ENCODE peak calls at places on chromosomes 3 and 15, in six cellular contexts. One of them, this sample, is unnamed.

GRCh38 chr3:186844908-186845307 is 2.4 kb downstream of the ADIPOQ start:
- DNase-seq in bronchial epithelial cell: no peak
- DNase-seq in AG04450: no peak
- DNase-seq in colonic mucosa: no peak
- DNase-seq in AG10803: no peak
- DNase-seq in lung: no peak
- DNase-seq in this sample: no peak

GRCh38 chr3:72128906-72129305 is 344.0 kb upstream of the PROK2 start:
- DNase-seq in bronchial epithelial cell: no peak
- DNase-seq in AG04450: no peak
- DNase-seq in colonic mucosa: no peak
- DNase-seq in AG10803: peak
- DNase-seq in lung: no peak
- DNase-seq in this sample: peak

GRCh38 chr3:163776753-163777152 is 1301.5 kb downstream of the SI start:
- DNase-seq in bronchial epithelial cell: no peak
- DNase-seq in AG04450: no peak
- DNase-seq in colonic mucosa: no peak
- DNase-seq in AG10803: no peak
- DNase-seq in lung: no peak
- DNase-seq in this sample: no peak

GRCh38 chr3:108085821-108086350 is 4.9 kb downstream of the CD47 start:
- DNase-seq in bronchial epithelial cell: no peak
- DNase-seq in AG04450: no peak
- DNase-seq in colonic mucosa: no peak
- DNase-seq in AG10803: peak
- DNase-seq in lung: no peak
- DNase-seq in this sample: no peak

GRCh38 chr15:49471733-49472132 is 48.7 kb downstream of the FGF7 start:
- DNase-seq in bronchial epithelial cell: no peak
- DNase-seq in AG04450: no peak
- DNase-seq in colonic mucosa: no peak
- DNase-seq in AG10803: no peak
- DNase-seq in lung: no peak
- DNase-seq in this sample: no peak

GRCh38 chr3:164040991-164041390 is 1037.3 kb downstream of the SI start:
- DNase-seq in bronchial epithelial cell: no peak
- DNase-seq in AG04450: no peak
- DNase-seq in colonic mucosa: no peak
- DNase-seq in AG10803: no peak
- DNase-seq in lung: no peak
- DNase-seq in this sample: no peak

GRCh38 chr3:156837130-156837529 is 11.0 kb downstream of the LEKR1 start:
- DNase-seq in bronchial epithelial cell: peak
- DNase-seq in AG04450: no peak
- DNase-seq in colonic mucosa: no peak
- DNase-seq in AG10803: peak
- DNase-seq in lung: no peak
- DNase-seq in this sample: peak

GRCh38 chr3:163482695-163483094 is 1595.6 kb downstream of the SI start:
- DNase-seq in bronchial epithelial cell: no peak
- DNase-seq in AG04450: no peak
- DNase-seq in colonic mucosa: no peak
- DNase-seq in AG10803: no peak
- DNase-seq in lung: no peak
- DNase-seq in this sample: no peak

GRCh38 chr15:89912674-89913396 is at the start of gene ARPIN:
- DNase-seq in bronchial epithelial cell: no peak
- DNase-seq in AG04450: no peak
- DNase-seq in colonic mucosa: peak
- DNase-seq in AG10803: peak
- DNase-seq in lung: peak
- DNase-seq in this sample: peak

GRCh38 chr3:192915306-192915705 is 2.4 kb downstream of the MB21D2 start:
- DNase-seq in bronchial epithelial cell: peak
- DNase-seq in AG04450: no peak
- DNase-seq in colonic mucosa: no peak
- DNase-seq in AG10803: peak
- DNase-seq in lung: no peak
- DNase-seq in this sample: peak

GRCh38 chr3:127820221-127820870 is 2.0 kb downstream of the MGLL start:
- DNase-seq in bronchial epithelial cell: peak
- DNase-seq in AG04450: no peak
- DNase-seq in colonic mucosa: no peak
- DNase-seq in AG10803: peak
- DNase-seq in lung: peak
- DNase-seq in this sample: peak
- H3K4me3 ChIP-seq in bronchial epithelial cell: peak
- H3K4me3 ChIP-seq in AG04450: peak
- H3K4me3 ChIP-seq in colonic mucosa: peak
- H3K4me3 ChIP-seq in AG10803: peak
- H3K4me3 ChIP-seq in lung: no peak
- H3K4me3 ChIP-seq in this sample: peak

GRCh38 chr3:97979610-97980009 is 7.4 kb upstream of the RIOX2 start:
- DNase-seq in bronchial epithelial cell: no peak
- DNase-seq in AG04450: no peak
- DNase-seq in colonic mucosa: no peak
- DNase-seq in AG10803: no peak
- DNase-seq in lung: no peak
- DNase-seq in this sample: no peak

GRCh38 chr3:97974996-97975395 is 2.8 kb upstream of the RIOX2 start:
- DNase-seq in bronchial epithelial cell: no peak
- DNase-seq in AG04450: no peak
- DNase-seq in colonic mucosa: no peak
- DNase-seq in AG10803: no peak
- DNase-seq in lung: no peak
- DNase-seq in this sample: no peak

GRCh38 chr3:97972976-97973375 is 745 bp upstream of the RIOX2 start:
- DNase-seq in bronchial epithelial cell: no peak
- DNase-seq in AG04450: no peak
- DNase-seq in colonic mucosa: no peak
- DNase-seq in AG10803: no peak
- DNase-seq in lung: no peak
- DNase-seq in this sample: no peak

GRCh38 chr3:97971679-97972567 is at the start of gene RIOX2:
- DNase-seq in bronchial epithelial cell: peak
- DNase-seq in AG04450: no peak
- DNase-seq in colonic mucosa: peak
- DNase-seq in AG10803: peak
- DNase-seq in lung: peak
- DNase-seq in this sample: peak

GRCh38 chr3:97975466-97975865 is 3.2 kb upstream of the RIOX2 start:
- DNase-seq in bronchial epithelial cell: no peak
- DNase-seq in AG04450: no peak
- DNase-seq in colonic mucosa: no peak
- DNase-seq in AG10803: no peak
- DNase-seq in lung: no peak
- DNase-seq in this sample: no peak
- TF ChIP-seq CTCF in bronchial epithelial cell: no peak
- TF ChIP-seq CTCF in AG04450: peak
- TF ChIP-seq CTCF in colonic mucosa: no peak
- TF ChIP-seq CTCF in AG10803: peak
- TF ChIP-seq CTCF in lung: no peak
- TF ChIP-seq CTCF in this sample: no peak

GRCh38 chr15:37095993-37096877 is 4.1 kb downstream of the MEIS2 start:
- DNase-seq in bronchial epithelial cell: no peak
- DNase-seq in AG04450: no peak
- DNase-seq in colonic mucosa: no peak
- DNase-seq in AG10803: no peak
- DNase-seq in lung: no peak
- DNase-seq in this sample: no peak

GRCh38 chr15:37095197-37095992 is 5.0 kb downstream of the MEIS2 start:
- DNase-seq in bronchial epithelial cell: no peak
- DNase-seq in AG04450: no peak
- DNase-seq in colonic mucosa: no peak
- DNase-seq in AG10803: no peak
- DNase-seq in lung: no peak
- DNase-seq in this sample: no peak

GRCh38 chr15:37096878-37097568 is 3.3 kb downstream of the MEIS2 start:
- DNase-seq in bronchial epithelial cell: no peak
- DNase-seq in AG04450: no peak
- DNase-seq in colonic mucosa: no peak
- DNase-seq in AG10803: no peak
- DNase-seq in lung: no peak
- DNase-seq in this sample: no peak

GRCh38 chr15:37093480-37094410 is 6.6 kb downstream of the MEIS2 start:
- DNase-seq in bronchial epithelial cell: no peak
- DNase-seq in AG04450: no peak
- DNase-seq in colonic mucosa: no peak
- DNase-seq in AG10803: no peak
- DNase-seq in lung: no peak
- DNase-seq in this sample: peak

DNA sequence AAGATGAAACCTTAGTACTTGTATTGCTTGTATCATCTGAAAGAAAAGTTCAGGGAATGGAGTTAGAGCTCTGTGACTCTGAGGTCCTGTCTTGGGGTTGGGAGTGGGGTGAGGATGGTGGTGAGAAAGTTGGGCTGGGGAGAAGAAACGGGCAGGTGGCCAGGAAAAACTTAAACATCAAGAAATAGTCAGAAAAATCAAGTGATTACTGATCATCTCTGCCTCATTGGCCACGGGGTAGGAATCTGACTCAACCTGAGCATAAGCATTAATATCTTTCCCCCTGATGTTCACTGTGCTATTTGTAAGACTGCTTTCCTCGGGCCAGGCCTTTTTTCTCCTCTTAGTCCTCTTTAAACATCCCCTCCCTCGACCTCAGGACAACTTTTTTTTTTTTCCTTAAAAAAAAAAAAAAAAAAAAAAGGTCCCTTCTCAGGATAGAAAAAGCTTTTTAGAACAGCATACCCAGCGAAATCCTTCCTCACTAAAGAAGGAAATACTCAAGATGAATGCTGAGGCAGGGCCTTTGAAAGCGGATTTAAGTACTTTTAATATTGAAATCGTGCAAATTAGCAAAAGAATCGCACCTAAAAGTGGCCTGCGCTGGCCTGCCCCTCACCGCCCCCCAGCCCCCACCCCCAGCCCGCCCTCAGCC is 5.7 kb downstream of the MEIS2 start:
- DNase-seq in bronchial epithelial cell: no peak
- DNase-seq in AG04450: no peak
- DNase-seq in colonic mucosa: no peak
- DNase-seq in AG10803: no peak
- DNase-seq in lung: no peak
- DNase-seq in this sample: peak
- H3K4me3 ChIP-seq in bronchial epithelial cell: no peak
- H3K4me3 ChIP-seq in AG04450: no peak
- H3K4me3 ChIP-seq in colonic mucosa: no peak
- H3K4me3 ChIP-seq in AG10803: peak
- H3K4me3 ChIP-seq in lung: no peak
- H3K4me3 ChIP-seq in this sample: peak

GRCh38 chr3:101862453-101863165 is 13.3 kb downstream of the NFKBIZ start:
- DNase-seq in bronchial epithelial cell: peak
- DNase-seq in AG04450: no peak
- DNase-seq in colonic mucosa: no peak
- DNase-seq in AG10803: no peak
- DNase-seq in lung: no peak
- DNase-seq in this sample: no peak

GRCh38 chr3:101868534-101869464 is 19.5 kb downstream of the NFKBIZ start:
- DNase-seq in bronchial epithelial cell: peak
- DNase-seq in AG04450: no peak
- DNase-seq in colonic mucosa: peak
- DNase-seq in AG10803: no peak
- DNase-seq in lung: peak
- DNase-seq in this sample: peak

GRCh38 chr3:101867521-101867920 is 18.2 kb downstream of the NFKBIZ start:
- DNase-seq in bronchial epithelial cell: no peak
- DNase-seq in AG04450: no peak
- DNase-seq in colonic mucosa: no peak
- DNase-seq in AG10803: no peak
- DNase-seq in lung: no peak
- DNase-seq in this sample: no peak

GRCh38 chr3:101861978-101862421 is 12.7 kb downstream of the NFKBIZ start:
- DNase-seq in bronchial epithelial cell: no peak
- DNase-seq in AG04450: no peak
- DNase-seq in colonic mucosa: no peak
- DNase-seq in AG10803: no peak
- DNase-seq in lung: no peak
- DNase-seq in this sample: no peak

DNA sequence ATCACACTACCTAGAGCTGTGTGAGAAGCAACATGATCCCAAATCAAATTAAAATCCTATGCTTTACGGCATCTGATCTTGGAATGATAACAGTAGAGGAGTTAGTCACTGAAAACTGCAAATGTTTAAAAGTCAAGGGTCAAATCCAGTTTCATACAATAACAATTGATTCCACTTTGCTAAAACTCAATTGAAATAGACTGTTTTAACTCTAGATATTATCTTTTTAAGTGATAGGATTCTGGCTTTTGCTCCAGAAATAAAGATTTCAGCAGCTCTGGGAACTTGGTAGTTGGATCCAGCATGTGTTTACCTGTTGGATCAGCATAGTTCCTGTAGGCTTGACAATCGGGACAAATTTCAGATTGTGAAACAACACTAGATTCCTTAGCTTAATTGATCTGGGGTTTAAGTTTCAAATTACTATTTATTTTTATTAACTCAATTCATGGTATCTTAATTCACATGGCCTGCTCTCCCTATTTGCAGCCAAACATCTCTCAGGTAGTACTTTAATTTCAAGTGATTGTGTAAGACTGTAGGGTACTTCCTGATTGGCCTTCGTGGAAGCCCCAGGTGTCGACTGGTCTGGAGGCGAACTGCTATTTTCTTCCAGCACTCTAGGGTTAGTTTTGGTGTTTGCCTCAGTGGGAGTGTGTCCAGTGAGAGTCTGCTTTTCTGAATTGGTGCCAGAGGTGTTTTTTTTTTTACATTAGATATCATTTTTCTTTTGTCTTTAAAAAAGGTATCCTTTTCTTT is 16.6 kb downstream of the NFKBIZ start:
- DNase-seq in bronchial epithelial cell: peak
- DNase-seq in AG04450: no peak
- DNase-seq in colonic mucosa: no peak
- DNase-seq in AG10803: no peak
- DNase-seq in lung: no peak
- DNase-seq in this sample: peak
- TF ChIP-seq CTCF in bronchial epithelial cell: no peak
- TF ChIP-seq CTCF in AG04450: no peak
- TF ChIP-seq CTCF in colonic mucosa: no peak
- TF ChIP-seq CTCF in AG10803: no peak
- TF ChIP-seq CTCF in lung: no peak
- TF ChIP-seq CTCF in this sample: no peak

GRCh38 chr3:150370982-150371381 is 37.1 kb upstream of the TSC22D2 start:
- DNase-seq in bronchial epithelial cell: no peak
- DNase-seq in AG04450: no peak
- DNase-seq in colonic mucosa: no peak
- DNase-seq in AG10803: peak
- DNase-seq in lung: no peak
- DNase-seq in this sample: peak
- H3K4me3 ChIP-seq in bronchial epithelial cell: peak
- H3K4me3 ChIP-seq in AG04450: peak
- H3K4me3 ChIP-seq in colonic mucosa: no peak
- H3K4me3 ChIP-seq in AG10803: peak
- H3K4me3 ChIP-seq in lung: no peak
- H3K4me3 ChIP-seq in this sample: peak

DNA sequence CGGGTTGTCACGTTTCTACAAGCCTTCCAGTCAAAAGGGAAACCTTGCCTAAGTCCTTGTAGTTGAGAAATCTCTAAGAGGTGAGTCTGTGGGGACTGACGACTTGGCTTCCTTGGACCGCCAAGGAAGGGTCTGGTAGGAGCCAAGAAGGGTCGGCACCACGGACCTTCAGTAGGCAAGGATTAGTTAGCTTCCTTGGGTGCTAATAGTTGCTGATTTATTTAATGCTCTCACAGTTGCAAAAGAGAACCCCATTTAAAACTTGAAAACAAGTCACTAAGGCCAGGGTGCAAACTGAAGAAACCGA is 360 bp upstream of the LCMT2 start:
- DNase-seq in bronchial epithelial cell: no peak
- DNase-seq in AG04450: no peak
- DNase-seq in colonic mucosa: no peak
- DNase-seq in AG10803: no peak
- DNase-seq in lung: no peak
- DNase-seq in this sample: no peak
- TF ChIP-seq CTCF in bronchial epithelial cell: no peak
- TF ChIP-seq CTCF in AG04450: no peak
- TF ChIP-seq CTCF in colonic mucosa: no peak
- TF ChIP-seq CTCF in AG10803: no peak
- TF ChIP-seq CTCF in lung: no peak
- TF ChIP-seq CTCF in this sample: no peak